ENCODE peak calls at places on chromosome 1, in seven cellular contexts. One of them, this sample, is unnamed.

GRCh38 chr1:7621334-7622219 is 149.5 kb upstream of the VAMP3 start:
- DNase-seq in epithelial cell of proximal tubule: peak
- DNase-seq in neural crest cell: no peak
- DNase-seq in EL: peak
- DNase-seq in NB4: peak
- DNase-seq in activated CD8-positive, alpha-beta T cell treated with anti-CD3 and anti-CD28 coated beads for 36 hours: no peak
- DNase-seq in heart right ventricle: no peak
- DNase-seq in this sample: no peak

GRCh38 chr1:214404571-214405213 is 123.7 kb downstream of the SMYD2 start:
- DNase-seq in EL: peak
- DNase-seq in neural crest cell: no peak
- DNase-seq in heart right ventricle: no peak
- DNase-seq in epithelial cell of proximal tubule: peak
- DNase-seq in NB4: peak
- DNase-seq in activated CD8-positive, alpha-beta T cell treated with anti-CD3 and anti-CD28 coated beads for 36 hours: no peak
- DNase-seq in this sample: no peak

GRCh38 chr1:64539808-64540207 is 69.9 kb downstream of the CACHD1 start:
- DNase-seq in heart right ventricle: peak
- DNase-seq in EL: peak
- DNase-seq in activated CD8-positive, alpha-beta T cell treated with anti-CD3 and anti-CD28 coated beads for 36 hours: peak
- DNase-seq in NB4: no peak
- DNase-seq in epithelial cell of proximal tubule: no peak
- DNase-seq in neural crest cell: no peak
- DNase-seq in this sample: no peak

GRCh38 chr1:10128081-10128765 is 82.1 kb upstream of the KIF1B start:
- DNase-seq in NB4: no peak
- DNase-seq in epithelial cell of proximal tubule: no peak
- DNase-seq in activated CD8-positive, alpha-beta T cell treated with anti-CD3 and anti-CD28 coated beads for 36 hours: no peak
- DNase-seq in EL: no peak
- DNase-seq in heart right ventricle: no peak
- DNase-seq in neural crest cell: no peak
- DNase-seq in this sample: no peak

GRCh38 chr1:203338335-203339036 is 12.4 kb downstream of the FMOD start:
- DNase-seq in epithelial cell of proximal tubule: no peak
- DNase-seq in heart right ventricle: peak
- DNase-seq in EL: peak
- DNase-seq in NB4: peak
- DNase-seq in neural crest cell: peak
- DNase-seq in activated CD8-positive, alpha-beta T cell treated with anti-CD3 and anti-CD28 coated beads for 36 hours: peak
- DNase-seq in this sample: peak

GRCh38 chr1:37020653-37021277 is 13.6 kb downstream of the GRIK3 start:
- DNase-seq in EL: no peak
- DNase-seq in activated CD8-positive, alpha-beta T cell treated with anti-CD3 and anti-CD28 coated beads for 36 hours: peak
- DNase-seq in NB4: peak
- DNase-seq in epithelial cell of proximal tubule: no peak
- DNase-seq in heart right ventricle: no peak
- DNase-seq in neural crest cell: peak
- DNase-seq in this sample: no peak

GRCh38 chr1:246569248-246570238 is 3.3 kb downstream of the CNST start:
- DNase-seq in NB4: peak
- DNase-seq in EL: peak
- DNase-seq in heart right ventricle: no peak
- DNase-seq in neural crest cell: no peak
- DNase-seq in epithelial cell of proximal tubule: no peak
- DNase-seq in activated CD8-positive, alpha-beta T cell treated with anti-CD3 and anti-CD28 coated beads for 36 hours: peak
- DNase-seq in this sample: peak

GRCh38 chr1:87805661-87806376 is 477.1 kb downstream of the LMO4 start:
- DNase-seq in NB4: no peak
- DNase-seq in neural crest cell: no peak
- DNase-seq in EL: peak
- DNase-seq in epithelial cell of proximal tubule: peak
- DNase-seq in heart right ventricle: no peak
- DNase-seq in activated CD8-positive, alpha-beta T cell treated with anti-CD3 and anti-CD28 coated beads for 36 hours: no peak
- DNase-seq in this sample: no peak

GRCh38 chr1:225824522-225824921 is 14.6 kb downstream of the EPHX1 start:
- DNase-seq in activated CD8-positive, alpha-beta T cell treated with anti-CD3 and anti-CD28 coated beads for 36 hours: no peak
- DNase-seq in epithelial cell of proximal tubule: no peak
- DNase-seq in neural crest cell: no peak
- DNase-seq in EL: no peak
- DNase-seq in NB4: no peak
- DNase-seq in heart right ventricle: no peak
- DNase-seq in this sample: no peak

GRCh38 chr1:245458234-245458633 is 303.4 kb downstream of the KIF26B start:
- DNase-seq in epithelial cell of proximal tubule: no peak
- DNase-seq in activated CD8-positive, alpha-beta T cell treated with anti-CD3 and anti-CD28 coated beads for 36 hours: no peak
- DNase-seq in heart right ventricle: no peak
- DNase-seq in neural crest cell: no peak
- DNase-seq in EL: peak
- DNase-seq in NB4: no peak
- DNase-seq in this sample: no peak